ENCODE peak calls at places on chromosomes 6 and 20, in five cellular contexts. C is suprapubic skin, J is mucosa of descending colon, A is PC-9, B is ascending aorta. K is an unnamed sample.

GRCh38 chr6:3919849-3920248 is 70.7 kb downstream of the FAM50B start:
- DNase-seq in B (no peak), J (no peak), A (no peak), C (no peak), K (no peak)

GRCh38 chr6:69973138-69973537 is 106.8 kb downstream of the COL19A1 start:
- DNase-seq in J (no peak), B (no peak), A (no peak), C (no peak), K (no peak)

GRCh38 chr6:28207244-28208179 is 17.6 kb upstream of the ZSCAN9 start:
- DNase-seq in C (no peak), J (peak; percentile 66), B (no peak), A (no peak), K (no peak)

GRCh38 chr6:112253505-112253841 is 894 bp downstream of the LAMA4 start:
- DNase-seq in J (no peak), B (no peak), A (no peak), C (no peak), K (no peak)

GRCh38 chr6:152338335-152339125 is 298.6 kb downstream of the SYNE1 start:
- DNase-seq in A (no peak), B (no peak), J (no peak), C (no peak), K (no peak)

GRCh38 chr20:16828666-16829305 is 80.6 kb downstream of the OTOR start:
- DNase-seq in C (no peak), B (no peak), A (no peak), J (no peak), K (no peak)

GRCh38 chr20:23211164-23211563 is 125.0 kb upstream of the CD93 start:
- DNase-seq in A (no peak), B (no peak), C (no peak), J (no peak), K (no peak)

GRCh38 chr6:23106951-23107350 is 537.6 kb downstream of the HDGFL1 start:
- DNase-seq in J (no peak), B (no peak), A (no peak), C (no peak), K (no peak)

GRCh38 chr6:100465701-100466409 is 1.1 kb upstream of the SIM1 start:
- DNase-seq in J (no peak), C (no peak), A (no peak), B (no peak), K (no peak)

GRCh38 chr20:45545754-45546453 is 1.3 kb downstream of the EPPIN start:
- DNase-seq in J (no peak), A (no peak), C (no peak), B (no peak), K (peak; percentile 41)

GRCh38 chr6:83417880-83418663 is 12.8 kb downstream of the ME1 start:
- DNase-seq in A (no peak), B (no peak), C (no peak), J (no peak), K (no peak)

GRCh38 chr6:37558158-37558557 is 58.5 kb upstream of the CCDC167 start:
- DNase-seq in A (no peak), J (no peak), B (no peak), C (no peak), K (no peak)

GRCh38 chr6:3825851-3826581 is 23.2 kb upstream of the FAM50B start:
- DNase-seq in J (peak; percentile 85), A (peak; percentile 94), B (peak; percentile 90), C (peak; percentile 94), K (no peak)

GRCh38 chr6:158910484-158911075 is 89.4 kb downstream of the RSPH3 start:
- DNase-seq in A (peak; percentile 94), C (no peak), B (no peak), J (no peak), K (peak; percentile 79)

GRCh38 chr20:4053516-4053919 is 38.2 kb upstream of the RNF24 start:
- DNase-seq in A (no peak), C (no peak), J (no peak), B (no peak), K (no peak)

GRCh38 chr20:43799741-43800140 is 72.9 kb upstream of the GTSF1L start:
- DNase-seq in C (no peak), J (no peak), B (no peak), A (no peak), K (no peak)

GRCh38 chr20:12410783-12411182 is 493.1 kb downstream of the BTBD3 start:
- DNase-seq in A (no peak), C (no peak), B (no peak), J (no peak), K (no peak)

GRCh38 chr6:37777272-37777736 is 42.2 kb upstream of the ZFAND3 start:
- DNase-seq in A (no peak), J (no peak), C (no peak), B (no peak), K (no peak)

GRCh38 chr6:160004419-160005160 is 35.7 kb downstream of the IGF2R start:
- DNase-seq in J (no peak), A (no peak), C (no peak), B (no peak), K (no peak)

GRCh38 chr6:25340421-25340820 is 61.2 kb downstream of the CARMIL1 start:
- DNase-seq in A (no peak), C (no peak), B (no peak), J (no peak), K (no peak)

GRCh38 chr6:164037165-164037564 is 622.6 kb downstream of the QKI start:
- DNase-seq in B (no peak), J (no peak), C (no peak), A (no peak), K (no peak)

GRCh38 chr6:133610974-133611373 is 277.9 kb upstream of the TCF21 start:
- DNase-seq in J (no peak), C (no peak), A (no peak), B (no peak), K (no peak)

GRCh38 chr6:157944983-157945931 is 36.4 kb upstream of the SYNJ2 start:
- DNase-seq in J (no peak), B (no peak), C (no peak), A (no peak), K (no peak)

GRCh38 chr6:116408476-116408875 is 37.7 kb downstream of the DSE start:
- DNase-seq in C (no peak), B (no peak), A (no peak), J (no peak), K (no peak)

GRCh38 chr6:579339-579738 is 77.6 kb downstream of the HUS1B start:
- DNase-seq in C (no peak), A (no peak), B (no peak), J (no peak), K (no peak)

GRCh38 chr20:19047040-19047950 is 165.1 kb upstream of the SLC24A3 start:
- DNase-seq in B (no peak), A (peak; percentile 92), J (peak; percentile 82), C (peak; percentile 81), K (no peak)

GRCh38 chr6:9039258-9039657 is 603.9 kb upstream of the SLC35B3 start:
- DNase-seq in A (no peak), C (no peak), J (no peak), B (no peak), K (no peak)

GRCh38 chr6:37456126-37456525 is 23.1 kb downstream of the CMTR1 start:
- DNase-seq in A (no peak), J (no peak), C (no peak), B (no peak), K (no peak)

GRCh38 chr6:50966532-50966931 is 147.9 kb downstream of the TFAP2B start:
- DNase-seq in B (no peak), J (no peak), C (no peak), A (no peak), K (no peak)

GRCh38 chr20:19885981-19886665 is 128.1 kb downstream of the RIN2 start:
- DNase-seq in B (no peak), J (peak; percentile 80), C (peak; percentile 77), A (peak; percentile 43), K (no peak)

GRCh38 chr6:151325075-151326050 is 66.0 kb downstream of the ZBTB2 start:
- DNase-seq in A (peak; percentile 51), C (peak; percentile 80), J (no peak), B (peak; percentile 29), K (no peak)

GRCh38 chr20:47990507-47991132 is 205.3 kb upstream of the SULF2 start:
- DNase-seq in J (no peak), B (no peak), A (no peak), C (no peak), K (no peak)

GRCh38 chr6:43221046-43221773 is 8.1 kb downstream of the DNPH1 start:
- DNase-seq in B (no peak), A (no peak), C (no peak), J (no peak), K (no peak)
- H3K9me3 ChIP-seq in B (no peaks in the 10 kb centered on the region), A (no peaks in the 10 kb centered on the region), C (no peaks in the 10 kb centered on the region), J (no peaks in the 10 kb centered on the region), K (no peaks in the 10 kb centered on the region)

GRCh38 chr20:49290608-49291191 is 12.8 kb upstream of the ZNFX1 start:
- DNase-seq in A (no peak), J (no peak), B (no peak), C (no peak), K (no peak)
- H3K9me3 ChIP-seq in A (peaks cover 16% of the 10 kb centered on the region), J (peaks cover 20% of the 10 kb centered on the region), B (peaks cover 20% of the 10 kb centered on the region), C (peaks cover 14% of the 10 kb centered on the region), K (no peaks in the 10 kb centered on the region)

GRCh38 chr6:47426524-47427302 is 50.9 kb upstream of the CD2AP start:
- DNase-seq in C (no peak), J (no peak), B (no peak), A (no peak), K (no peak)
- H3K9me3 ChIP-seq in C (peaks cover 15% of the 10 kb centered on the region), J (peaks cover 10% of the 10 kb centered on the region), B (no peaks in the 10 kb centered on the region), A (peaks cover 19% of the 10 kb centered on the region), K (no peaks in the 10 kb centered on the region)

GRCh38 chr20:62487-62886 is 25.0 kb upstream of the DEFB125 start:
- DNase-seq in B (no peak), J (no peak), C (no peak), A (no peak), K (no peak)

GRCh38 chr20:64026-64603 is 23.4 kb upstream of the DEFB125 start:
- DNase-seq in A (no peak), C (no peak), J (no peak), B (no peak), K (no peak)

GRCh38 chr20:60035-60918 is 27.2 kb upstream of the DEFB125 start:
- DNase-seq in J (no peak), A (no peak), B (no peak), C (no peak), K (no peak)

GRCh38 chr20:61230-61629 is 26.2 kb upstream of the DEFB125 start:
- DNase-seq in A (no peak), J (no peak), C (no peak), B (no peak), K (no peak)

GRCh38 chr20:61757-62156 is 25.7 kb upstream of the DEFB125 start:
- DNase-seq in A (no peak), B (no peak), J (no peak), C (no peak), K (no peak)
- H3K9me3 ChIP-seq in A (no peaks in the 10 kb centered on the region), B (no peaks in the 10 kb centered on the region), J (peaks cover 16% of the 10 kb centered on the region), C (peaks cover 4% of the 10 kb centered on the region), K (peaks cover 17% of the 10 kb centered on the region)

K was measured in iPS DF 6.9.